ENCODE peak calls at places on chromosomes 5 and 9, in five cellular contexts. One of them, this sample, is unnamed.

GRCh38 chr5:151622367-151623097 is 31.4 kb upstream of the FAT2 start:
- DNase-seq in GM12878: no peak
- DNase-seq in NT2/D1: no peak
- DNase-seq in H1: no peak
- DNase-seq in HepG2: no peak
- DNase-seq in this sample: no peak

GRCh38 chr9:78300209-78300608 is 3.3 kb downstream of the PSAT1 start:
- DNase-seq in GM12878: no peak
- DNase-seq in NT2/D1: no peak
- DNase-seq in H1: no peak
- DNase-seq in HepG2: peak
- DNase-seq in this sample: no peak

GRCh38 chr5:13972029-13972428 is 27.5 kb upstream of the DNAH5 start:
- DNase-seq in GM12878: no peak
- DNase-seq in NT2/D1: no peak
- DNase-seq in H1: no peak
- DNase-seq in HepG2: no peak
- DNase-seq in this sample: no peak

GRCh38 chr5:72498284-72498683 is 8.9 kb downstream of the ZNF366 start:
- DNase-seq in GM12878: no peak
- DNase-seq in NT2/D1: no peak
- DNase-seq in H1: no peak
- DNase-seq in HepG2: no peak
- DNase-seq in this sample: no peak

GRCh38 chr9:137167113-137167751 is 2.6 kb downstream of the LRRC26 start:
- DNase-seq in GM12878: no peak
- DNase-seq in NT2/D1: no peak
- DNase-seq in H1: no peak
- DNase-seq in HepG2: no peak
- DNase-seq in this sample: no peak

GRCh38 chr9:107487521-107488399 is 1.8 kb downstream of the KLF4 start:
- DNase-seq in GM12878: no peak
- DNase-seq in NT2/D1: no peak
- DNase-seq in H1: peak
- DNase-seq in HepG2: no peak
- DNase-seq in this sample: no peak

GRCh38 chr5:1492757-1493156 is 31.0 kb downstream of the LPCAT1 start:
- DNase-seq in GM12878: no peak
- DNase-seq in NT2/D1: no peak
- DNase-seq in H1: no peak
- DNase-seq in HepG2: no peak
- DNase-seq in this sample: no peak

GRCh38 chr9:131091352-131091992 is 4.9 kb upstream of the AIF1L start:
- DNase-seq in GM12878: no peak
- DNase-seq in NT2/D1: no peak
- DNase-seq in H1: no peak
- DNase-seq in HepG2: no peak
- DNase-seq in this sample: no peak

GRCh38 chr5:675111-675875 is 17.9 kb downstream of the TPPP start:
- DNase-seq in GM12878: no peak
- DNase-seq in NT2/D1: no peak
- DNase-seq in H1: no peak
- DNase-seq in HepG2: no peak
- DNase-seq in this sample: no peak

GRCh38 chr5:130068988-130069387 is 164.7 kb downstream of the CHSY3 start:
- DNase-seq in GM12878: no peak
- DNase-seq in NT2/D1: no peak
- DNase-seq in H1: no peak
- DNase-seq in HepG2: no peak
- DNase-seq in this sample: no peak

DNA sequence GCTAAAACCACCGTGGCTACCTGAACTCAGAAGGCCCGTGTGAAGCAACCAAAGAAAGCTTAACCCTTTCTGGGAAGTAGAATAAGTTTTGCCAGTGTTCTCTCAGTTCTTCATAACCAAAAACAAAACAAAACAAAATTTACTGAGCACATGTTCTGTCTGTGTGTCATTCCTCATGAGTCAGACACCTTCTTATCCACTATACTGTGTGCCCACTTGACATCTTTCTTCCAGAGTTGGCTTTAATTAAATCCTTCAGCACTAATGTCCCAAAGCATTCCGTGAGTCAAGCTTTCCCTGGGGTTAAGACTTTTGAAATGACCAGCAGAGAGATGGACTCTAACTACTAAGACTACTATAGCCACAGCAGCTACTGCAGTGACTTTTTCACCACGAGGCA is 61.3 kb downstream of the GLIS3 start:
- DNase-seq in GM12878: no peak
- DNase-seq in NT2/D1: no peak
- DNase-seq in H1: no peak
- DNase-seq in HepG2: no peak
- DNase-seq in this sample: no peak
- TF ChIP-seq SUZ12 in GM12878: no peak
- TF ChIP-seq SUZ12 in NT2/D1: no peak
- TF ChIP-seq SUZ12 in H1: no peak
- TF ChIP-seq SUZ12 in HepG2: no peak
- TF ChIP-seq SUZ12 in this sample: no peak

GRCh38 chr5:177093803-177094202 is 7.1 kb downstream of the FGFR4 start:
- DNase-seq in GM12878: no peak
- DNase-seq in NT2/D1: no peak
- DNase-seq in H1: no peak
- DNase-seq in HepG2: no peak
- DNase-seq in this sample: no peak

GRCh38 chr5:177092178-177093081 is 5.7 kb downstream of the FGFR4 start:
- DNase-seq in GM12878: no peak
- DNase-seq in NT2/D1: no peak
- DNase-seq in H1: no peak
- DNase-seq in HepG2: no peak
- DNase-seq in this sample: no peak

GRCh38 chr5:177094224-177095087 is 7.7 kb downstream of the FGFR4 start:
- DNase-seq in GM12878: no peak
- DNase-seq in NT2/D1: no peak
- DNase-seq in H1: no peak
- DNase-seq in HepG2: peak
- DNase-seq in this sample: no peak

GRCh38 chr5:177091232-177091631 is 4.5 kb downstream of the FGFR4 start:
- DNase-seq in GM12878: no peak
- DNase-seq in NT2/D1: no peak
- DNase-seq in H1: no peak
- DNase-seq in HepG2: no peak
- DNase-seq in this sample: no peak

GRCh38 chr5:177093082-177093712 is 6.5 kb downstream of the FGFR4 start:
- DNase-seq in GM12878: no peak
- DNase-seq in NT2/D1: no peak
- DNase-seq in H1: no peak
- DNase-seq in HepG2: no peak
- DNase-seq in this sample: no peak
- TF ChIP-seq SUZ12 in GM12878: no peak
- TF ChIP-seq SUZ12 in NT2/D1: no peak
- TF ChIP-seq SUZ12 in H1: no peak
- TF ChIP-seq SUZ12 in HepG2: no peak
- TF ChIP-seq SUZ12 in this sample: no peak

GRCh38 chr5:80186634-80187033 is 69.2 kb downstream of the SERINC5 start:
- DNase-seq in GM12878: no peak
- DNase-seq in NT2/D1: no peak
- DNase-seq in H1: no peak
- DNase-seq in HepG2: no peak
- DNase-seq in this sample: no peak
- TF ChIP-seq SUZ12 in GM12878: no peak
- TF ChIP-seq SUZ12 in NT2/D1: no peak
- TF ChIP-seq SUZ12 in H1: no peak
- TF ChIP-seq SUZ12 in HepG2: no peak
- TF ChIP-seq SUZ12 in this sample: no peak

GRCh38 chr5:54881286-54882005 is 103.9 kb downstream of the ESM1 start:
- DNase-seq in GM12878: no peak
- DNase-seq in NT2/D1: no peak
- DNase-seq in H1: no peak
- DNase-seq in HepG2: no peak
- DNase-seq in this sample: no peak
- TF ChIP-seq SUZ12 in GM12878: no peak
- TF ChIP-seq SUZ12 in NT2/D1: no peak
- TF ChIP-seq SUZ12 in H1: no peak
- TF ChIP-seq SUZ12 in HepG2: no peak
- TF ChIP-seq SUZ12 in this sample: no peak

DNA sequence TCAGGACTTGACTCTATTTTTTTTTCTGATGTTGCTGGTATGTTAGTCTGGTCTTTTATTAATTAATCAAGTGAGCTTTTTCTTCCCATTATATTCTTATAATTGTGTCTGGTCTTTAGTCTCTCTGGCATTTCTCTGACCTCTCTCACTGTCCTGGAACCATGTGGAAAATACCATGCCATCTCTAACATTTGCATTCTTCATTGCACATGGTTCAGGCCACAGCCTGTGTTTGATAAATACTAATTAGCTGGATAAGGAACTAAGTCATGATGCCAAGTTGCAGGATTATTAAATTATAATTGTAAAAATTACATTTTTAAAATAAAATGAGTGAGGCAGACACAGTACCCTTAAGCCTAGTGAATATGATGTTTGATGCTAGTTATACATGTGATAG is 155.6 kb downstream of the EDIL3 start:
- DNase-seq in GM12878: no peak
- DNase-seq in NT2/D1: no peak
- DNase-seq in H1: no peak
- DNase-seq in HepG2: no peak
- DNase-seq in this sample: no peak
- TF ChIP-seq SUZ12 in GM12878: no peak
- TF ChIP-seq SUZ12 in NT2/D1: no peak
- TF ChIP-seq SUZ12 in H1: no peak
- TF ChIP-seq SUZ12 in HepG2: no peak
- TF ChIP-seq SUZ12 in this sample: no peak

DNA sequence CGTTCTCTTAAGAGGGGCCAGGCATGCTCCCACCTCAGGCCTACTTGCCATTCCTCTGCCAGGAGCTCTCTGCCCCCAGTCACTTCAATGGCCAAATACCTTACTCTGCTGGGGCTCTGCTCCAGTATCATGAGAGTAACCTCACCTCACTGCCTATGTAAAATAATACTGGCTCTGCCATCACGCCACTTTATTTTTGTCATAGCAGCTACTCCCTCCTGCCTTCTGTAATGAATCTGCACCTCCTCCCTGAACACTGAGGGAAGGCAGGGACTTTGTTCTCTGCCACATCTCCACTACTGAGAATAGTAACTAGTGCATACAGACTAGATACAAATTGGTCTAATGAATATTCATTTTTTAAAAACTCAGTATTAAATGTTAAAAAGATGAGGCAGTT is 33.8 kb downstream of the MACROH2A1 start:
- DNase-seq in GM12878: no peak
- DNase-seq in NT2/D1: no peak
- DNase-seq in H1: no peak
- DNase-seq in HepG2: no peak
- DNase-seq in this sample: no peak
- TF ChIP-seq SUZ12 in GM12878: no peak
- TF ChIP-seq SUZ12 in NT2/D1: no peak
- TF ChIP-seq SUZ12 in H1: no peak
- TF ChIP-seq SUZ12 in HepG2: no peak
- TF ChIP-seq SUZ12 in this sample: no peak

GRCh38 chr9:69326261-69326660 is 1.2 kb downstream of the ENTREP1 start:
- DNase-seq in GM12878: no peak
- DNase-seq in NT2/D1: no peak
- DNase-seq in H1: no peak
- DNase-seq in HepG2: no peak
- DNase-seq in this sample: no peak

GRCh38 chr9:69324549-69325401 is at the start of gene ENTREP1:
- DNase-seq in GM12878: no peak
- DNase-seq in NT2/D1: peak
- DNase-seq in H1: peak
- DNase-seq in HepG2: no peak
- DNase-seq in this sample: peak

GRCh38 chr9:69322256-69322655 is 2.8 kb upstream of the ENTREP1 start:
- DNase-seq in GM12878: no peak
- DNase-seq in NT2/D1: no peak
- DNase-seq in H1: no peak
- DNase-seq in HepG2: no peak
- DNase-seq in this sample: no peak

GRCh38 chr9:69323886-69324285 is 1.1 kb upstream of the ENTREP1 start:
- DNase-seq in GM12878: no peak
- DNase-seq in NT2/D1: no peak
- DNase-seq in H1: no peak
- DNase-seq in HepG2: no peak
- DNase-seq in this sample: no peak

DNA sequence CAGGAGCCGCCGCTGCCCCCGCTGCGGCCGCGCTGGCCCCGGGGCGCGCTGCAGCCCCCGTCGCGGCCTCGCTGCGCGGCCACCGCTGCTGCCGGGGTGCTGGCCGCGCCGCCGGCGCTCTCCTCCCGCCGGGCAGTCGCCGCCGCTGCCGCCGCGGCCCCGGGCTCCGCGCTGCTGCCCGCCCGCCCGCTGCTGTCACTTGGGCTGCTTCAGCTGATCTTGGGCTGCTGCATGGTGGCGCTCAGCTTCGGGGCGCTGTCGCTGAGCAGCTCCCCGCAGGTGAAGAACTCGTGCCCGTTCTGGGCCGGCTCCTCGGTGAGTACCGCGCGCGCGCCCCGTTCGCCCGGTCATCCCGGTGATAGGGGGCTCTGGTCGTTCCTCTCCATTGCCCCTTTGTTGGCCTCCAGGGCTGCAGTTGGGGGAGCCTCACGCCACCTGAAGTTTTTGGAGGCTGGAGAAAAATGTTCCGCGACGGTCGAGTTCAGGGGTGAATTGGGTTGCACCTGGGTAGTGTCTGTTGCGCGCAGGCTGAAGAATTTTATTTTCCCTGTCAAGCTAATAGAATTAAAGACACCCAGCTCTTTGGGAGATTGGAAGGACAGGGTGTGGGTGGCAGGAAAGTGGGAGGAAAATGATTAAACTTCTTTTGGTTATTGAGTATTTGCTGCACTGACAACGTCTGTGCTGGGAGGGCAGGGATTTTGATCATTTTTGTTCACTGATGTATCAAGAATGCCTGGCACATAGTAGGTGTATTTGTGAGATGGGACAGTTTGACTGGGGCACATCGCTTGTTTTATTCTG is 596 bp downstream of the ENTREP1 start:
- DNase-seq in GM12878: no peak
- DNase-seq in NT2/D1: no peak
- DNase-seq in H1: peak
- DNase-seq in HepG2: no peak
- DNase-seq in this sample: peak
- TF ChIP-seq SUZ12 in GM12878: no peak
- TF ChIP-seq SUZ12 in NT2/D1: no peak
- TF ChIP-seq SUZ12 in H1: peak
- TF ChIP-seq SUZ12 in HepG2: no peak
- TF ChIP-seq SUZ12 in this sample: no peak

This sample was measured in HEK293T.